ENCODE peak calls at places on chromosome 14, in six cellular contexts. One of them, this sample, is unnamed.

GRCh38 chr14:59918824-59919581 is 941 bp upstream of the LRRC9 start:
- DNase-seq in stomach: no peak
- DNase-seq in ovary: no peak
- DNase-seq in sigmoid colon: no peak
- DNase-seq in esophagus muscularis mucosa: no peak
- DNase-seq in K562: peak
- DNase-seq in this sample: peak

GRCh38 chr14:35402323-35403084 is 2.0 kb downstream of the NFKBIA start:
- DNase-seq in stomach: no peak
- DNase-seq in ovary: no peak
- DNase-seq in sigmoid colon: peak
- DNase-seq in esophagus muscularis mucosa: no peak
- DNase-seq in K562: no peak
- DNase-seq in this sample: peak

GRCh38 chr14:70822706-70823185 is 13.4 kb upstream of the MAP3K9 start:
- DNase-seq in stomach: peak
- DNase-seq in ovary: peak
- DNase-seq in sigmoid colon: no peak
- DNase-seq in esophagus muscularis mucosa: no peak
- DNase-seq in K562: no peak
- DNase-seq in this sample: peak

GRCh38 chr14:56378474-56378873 is 201.1 kb upstream of the TMEM260 start:
- DNase-seq in stomach: no peak
- DNase-seq in ovary: no peak
- DNase-seq in sigmoid colon: no peak
- DNase-seq in esophagus muscularis mucosa: no peak
- DNase-seq in K562: no peak
- DNase-seq in this sample: no peak

GRCh38 chr14:101824339-101824727 is 62.8 kb downstream of the PPP2R5C start:
- DNase-seq in stomach: no peak
- DNase-seq in ovary: no peak
- DNase-seq in sigmoid colon: no peak
- DNase-seq in esophagus muscularis mucosa: no peak
- DNase-seq in K562: no peak
- DNase-seq in this sample: no peak

GRCh38 chr14:65184032-65184764 is 81.9 kb upstream of the MAX start:
- DNase-seq in stomach: no peak
- DNase-seq in ovary: no peak
- DNase-seq in sigmoid colon: no peak
- DNase-seq in esophagus muscularis mucosa: no peak
- DNase-seq in K562: no peak
- DNase-seq in this sample: no peak

GRCh38 chr14:99562848-99563748 is 40.9 kb downstream of the CCDC85C start:
- DNase-seq in stomach: peak
- DNase-seq in ovary: peak
- DNase-seq in sigmoid colon: peak
- DNase-seq in esophagus muscularis mucosa: no peak
- DNase-seq in K562: peak
- DNase-seq in this sample: peak

GRCh38 chr14:64186231-64187129 is 107.7 kb downstream of the ESR2 start:
- DNase-seq in stomach: peak
- DNase-seq in ovary: peak
- DNase-seq in sigmoid colon: no peak
- DNase-seq in esophagus muscularis mucosa: no peak
- DNase-seq in K562: no peak
- DNase-seq in this sample: no peak

GRCh38 chr14:75090353-75090752 is 20.9 kb downstream of the ZC2HC1C start:
- DNase-seq in stomach: no peak
- DNase-seq in ovary: no peak
- DNase-seq in sigmoid colon: no peak
- DNase-seq in esophagus muscularis mucosa: no peak
- DNase-seq in K562: no peak
- DNase-seq in this sample: no peak

GRCh38 chr14:54901380-54902142 is 1.1 kb downstream of the GCH1 start:
- DNase-seq in stomach: no peak
- DNase-seq in ovary: no peak
- DNase-seq in sigmoid colon: peak
- DNase-seq in esophagus muscularis mucosa: no peak
- DNase-seq in K562: no peak
- DNase-seq in this sample: peak

GRCh38 chr14:60724080-60724618 is at the start of gene SIX4:
- DNase-seq in stomach: peak
- DNase-seq in ovary: peak
- DNase-seq in sigmoid colon: peak
- DNase-seq in esophagus muscularis mucosa: no peak
- DNase-seq in K562: peak
- DNase-seq in this sample: peak

GRCh38 chr14:93012516-93013367 is 89.8 kb downstream of the CHGA start:
- DNase-seq in stomach: no peak
- DNase-seq in ovary: no peak
- DNase-seq in sigmoid colon: no peak
- DNase-seq in esophagus muscularis mucosa: no peak
- DNase-seq in K562: no peak
- DNase-seq in this sample: no peak

GRCh38 chr14:82504894-82505293 is 971.2 kb upstream of the SEL1L start:
- DNase-seq in stomach: no peak
- DNase-seq in ovary: no peak
- DNase-seq in sigmoid colon: no peak
- DNase-seq in esophagus muscularis mucosa: no peak
- DNase-seq in K562: no peak
- DNase-seq in this sample: no peak

GRCh38 chr14:81662570-81663161 is 129.0 kb upstream of the SEL1L start:
- DNase-seq in stomach: no peak
- DNase-seq in ovary: no peak
- DNase-seq in sigmoid colon: no peak
- DNase-seq in esophagus muscularis mucosa: no peak
- DNase-seq in K562: no peak
- DNase-seq in this sample: no peak

GRCh38 chr14:65301862-65302539 is 110.5 kb upstream of the FUT8 start:
- DNase-seq in stomach: peak
- DNase-seq in ovary: no peak
- DNase-seq in sigmoid colon: no peak
- DNase-seq in esophagus muscularis mucosa: no peak
- DNase-seq in K562: peak
- DNase-seq in this sample: no peak

GRCh38 chr14:88551094-88551870 is 3.5 kb downstream of the PTPN21 start:
- DNase-seq in stomach: peak
- DNase-seq in ovary: peak
- DNase-seq in sigmoid colon: peak
- DNase-seq in esophagus muscularis mucosa: no peak
- DNase-seq in K562: peak
- DNase-seq in this sample: peak

GRCh38 chr14:92510972-92511371 is 2.6 kb upstream of the RIN3 start:
- DNase-seq in stomach: no peak
- DNase-seq in ovary: no peak
- DNase-seq in sigmoid colon: peak
- DNase-seq in esophagus muscularis mucosa: no peak
- DNase-seq in K562: no peak
- DNase-seq in this sample: no peak

GRCh38 chr14:28763914-28764848 is 2.4 kb upstream of the FOXG1 start:
- DNase-seq in stomach: no peak
- DNase-seq in ovary: no peak
- DNase-seq in sigmoid colon: no peak
- DNase-seq in esophagus muscularis mucosa: no peak
- DNase-seq in K562: no peak
- DNase-seq in this sample: no peak

DNA sequence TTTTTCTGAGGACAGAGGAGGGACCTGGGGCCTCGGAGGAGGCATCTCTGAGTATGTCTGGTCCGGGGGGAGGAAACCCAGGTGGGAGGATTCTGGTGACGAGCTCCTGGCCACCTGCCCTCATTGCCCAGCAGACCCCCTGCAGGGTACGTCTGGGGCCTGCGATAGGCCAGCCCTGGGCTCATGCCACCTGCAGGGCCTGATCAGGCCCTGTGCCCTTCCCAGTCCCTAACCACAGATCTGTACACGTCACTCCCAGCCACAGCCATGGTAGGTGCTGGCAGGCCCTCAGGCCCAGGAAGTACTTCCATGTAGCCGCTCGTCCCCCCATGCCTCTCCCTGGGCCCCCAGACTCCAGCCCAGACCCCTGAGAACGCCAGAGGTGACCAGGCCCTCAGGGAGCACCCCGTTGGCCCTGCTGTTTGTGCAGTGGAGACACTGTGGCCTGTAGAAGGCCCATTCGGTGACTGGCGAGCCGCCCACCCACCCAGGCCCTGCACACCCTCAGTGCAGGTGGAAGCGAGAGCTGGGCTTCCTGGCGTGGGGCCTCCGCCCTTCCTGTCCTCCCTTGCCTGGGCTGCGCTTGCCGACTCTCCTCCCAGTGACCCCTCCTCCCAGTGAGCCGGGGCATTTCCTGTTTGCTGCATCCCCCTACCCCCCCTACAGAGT is 5.7 kb downstream of the INF2 start:
- DNase-seq in stomach: peak
- DNase-seq in ovary: no peak
- DNase-seq in sigmoid colon: no peak
- DNase-seq in esophagus muscularis mucosa: no peak
- DNase-seq in K562: no peak
- DNase-seq in this sample: peak
- TF ChIP-seq POLR2A in stomach: no peak
- TF ChIP-seq POLR2A in ovary: no peak
- TF ChIP-seq POLR2A in sigmoid colon: no peak
- TF ChIP-seq POLR2A in esophagus muscularis mucosa: no peak
- TF ChIP-seq POLR2A in K562: no peak
- TF ChIP-seq POLR2A in this sample: no peak

GRCh38 chr14:50823763-50824636 is 7.0 kb downstream of the NIN start:
- DNase-seq in stomach: peak
- DNase-seq in ovary: no peak
- DNase-seq in sigmoid colon: no peak
- DNase-seq in esophagus muscularis mucosa: peak
- DNase-seq in K562: no peak
- DNase-seq in this sample: no peak
- TF ChIP-seq EP300 in stomach: no peak
- TF ChIP-seq EP300 in ovary: no peak
- TF ChIP-seq EP300 in sigmoid colon: no peak
- TF ChIP-seq EP300 in esophagus muscularis mucosa: no peak
- TF ChIP-seq EP300 in K562: no peak
- TF ChIP-seq EP300 in this sample: no peak

DNA sequence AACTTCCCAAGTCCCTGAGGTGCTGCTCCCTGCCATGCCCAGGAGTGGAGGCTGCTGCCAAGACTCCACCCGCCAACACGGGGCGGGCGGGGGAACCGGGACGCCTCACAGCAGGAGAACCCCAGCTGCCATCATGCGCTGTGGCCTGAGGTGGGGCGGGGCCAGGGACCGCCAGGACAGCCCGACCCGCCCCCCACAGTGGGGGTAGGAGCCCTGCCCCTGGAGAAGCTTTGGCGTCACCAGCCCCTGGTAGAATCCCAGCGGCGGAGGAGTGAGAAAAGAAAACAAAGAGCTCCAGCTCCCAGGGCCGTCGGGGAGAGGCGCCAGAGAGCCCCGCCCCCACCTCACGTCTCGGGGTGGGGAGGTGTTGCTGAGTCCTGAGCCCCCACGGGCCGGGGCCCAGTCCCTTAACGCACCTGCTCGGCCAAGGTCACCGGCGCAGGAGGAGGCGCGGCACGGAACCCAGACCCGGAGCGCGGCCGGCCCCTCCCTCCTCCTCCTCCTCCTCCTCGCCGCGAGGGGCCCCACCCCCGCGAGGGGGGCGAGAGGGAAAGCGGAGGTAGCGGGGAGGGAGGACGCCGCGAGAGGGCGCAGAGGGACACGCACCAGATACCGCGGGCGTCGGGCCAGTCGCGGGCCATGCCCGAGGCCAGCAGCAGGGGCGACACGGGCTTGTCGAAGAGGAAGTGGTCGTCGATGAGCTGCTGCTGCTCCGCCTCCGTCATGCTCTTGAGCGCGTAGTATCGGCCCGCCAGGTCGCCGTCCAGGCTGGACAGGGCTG is 1.8 kb downstream of the CKB start:
- DNase-seq in stomach: peak
- DNase-seq in ovary: peak
- DNase-seq in sigmoid colon: peak
- DNase-seq in esophagus muscularis mucosa: no peak
- DNase-seq in K562: peak
- DNase-seq in this sample: peak
- TF ChIP-seq POLR2A in stomach: no peak
- TF ChIP-seq POLR2A in ovary: peak
- TF ChIP-seq POLR2A in sigmoid colon: peak
- TF ChIP-seq POLR2A in esophagus muscularis mucosa: no peak
- TF ChIP-seq POLR2A in K562: no peak
- TF ChIP-seq POLR2A in this sample: peak

GRCh38 chr14:91113829-91114078 is at the start of gene DGLUCY:
- DNase-seq in stomach: peak
- DNase-seq in ovary: peak
- DNase-seq in sigmoid colon: peak
- DNase-seq in esophagus muscularis mucosa: peak
- DNase-seq in K562: no peak
- DNase-seq in this sample: peak

GRCh38 chr14:91112172-91112571 is 1.7 kb upstream of the DGLUCY start:
- DNase-seq in stomach: no peak
- DNase-seq in ovary: no peak
- DNase-seq in sigmoid colon: no peak
- DNase-seq in esophagus muscularis mucosa: no peak
- DNase-seq in K562: no peak
- DNase-seq in this sample: no peak

GRCh38 chr14:91116913-91117588 is 3.2 kb downstream of the DGLUCY start:
- DNase-seq in stomach: no peak
- DNase-seq in ovary: no peak
- DNase-seq in sigmoid colon: no peak
- DNase-seq in esophagus muscularis mucosa: no peak
- DNase-seq in K562: no peak
- DNase-seq in this sample: no peak

GRCh38 chr14:91115986-91116385 is 2.1 kb downstream of the DGLUCY start:
- DNase-seq in stomach: peak
- DNase-seq in ovary: no peak
- DNase-seq in sigmoid colon: no peak
- DNase-seq in esophagus muscularis mucosa: no peak
- DNase-seq in K562: no peak
- DNase-seq in this sample: no peak

GRCh38 chr14:91114079-91115065 is 499 bp downstream of the DGLUCY start:
- DNase-seq in stomach: peak
- DNase-seq in ovary: peak
- DNase-seq in sigmoid colon: peak
- DNase-seq in esophagus muscularis mucosa: no peak
- DNase-seq in K562: peak
- DNase-seq in this sample: peak
- TF ChIP-seq EP300 in stomach: no peak
- TF ChIP-seq EP300 in ovary: no peak
- TF ChIP-seq EP300 in sigmoid colon: no peak
- TF ChIP-seq EP300 in esophagus muscularis mucosa: no peak
- TF ChIP-seq EP300 in K562: no peak
- TF ChIP-seq EP300 in this sample: no peak

GRCh38 chr14:50040401-50040775 is 76.0 kb downstream of the VCPKMT start:
- DNase-seq in stomach: peak
- DNase-seq in ovary: no peak
- DNase-seq in sigmoid colon: no peak
- DNase-seq in esophagus muscularis mucosa: no peak
- DNase-seq in K562: no peak
- DNase-seq in this sample: peak
- TF ChIP-seq POLR2A in stomach: no peak
- TF ChIP-seq POLR2A in ovary: no peak
- TF ChIP-seq POLR2A in sigmoid colon: no peak
- TF ChIP-seq POLR2A in esophagus muscularis mucosa: no peak
- TF ChIP-seq POLR2A in K562: no peak
- TF ChIP-seq POLR2A in this sample: peak

This sample was measured in transverse colon.